ENCODE peak calls at places on chromosomes 5 and 9, in seven cellular contexts. One of them, this sample, is unnamed.
A peak's percentile ranks its signal among the peaks of the same experiment; 100 is the strongest.

GRCh38 chr9:131233556-131233955 is 42.8 kb downstream of the FAM78A start:
- ATAC-seq in activated naive CD4-positive, alpha-beta T cell treated with anti-CD3 and anti-CD28 coated beads, Interleukin-2, amount 50 U/mL, for 72 hours: no peak
- ATAC-seq in left colon: no peak
- ATAC-seq in right cardiac atrium: no peak
- ATAC-seq in Right ventricle myocardium superior: no peak
- ATAC-seq in upper lobe of right lung: no peak
- ATAC-seq in Panc1: no peak
- ATAC-seq in this sample: no peak

GRCh38 chr5:41109186-41109585 is 38.0 kb upstream of the MROH2B start:
- ATAC-seq in activated naive CD4-positive, alpha-beta T cell treated with anti-CD3 and anti-CD28 coated beads, Interleukin-2, amount 50 U/mL, for 72 hours: no peak
- ATAC-seq in left colon: no peak
- ATAC-seq in right cardiac atrium: no peak
- ATAC-seq in Right ventricle myocardium superior: no peak
- ATAC-seq in upper lobe of right lung: no peak
- ATAC-seq in Panc1: no peak
- ATAC-seq in this sample: no peak

GRCh38 chr5:151895660-151896040 is 29.0 kb downstream of the GLRA1 start:
- ATAC-seq in activated naive CD4-positive, alpha-beta T cell treated with anti-CD3 and anti-CD28 coated beads, Interleukin-2, amount 50 U/mL, for 72 hours: no peak
- ATAC-seq in left colon: no peak
- ATAC-seq in right cardiac atrium: no peak
- ATAC-seq in Right ventricle myocardium superior: peak; percentile 29
- ATAC-seq in upper lobe of right lung: peak; percentile 28
- ATAC-seq in Panc1: peak; percentile 44
- ATAC-seq in this sample: peak; percentile 41

GRCh38 chr5:147169399-147169798 is 65.4 kb upstream of the STK32A start:
- ATAC-seq in activated naive CD4-positive, alpha-beta T cell treated with anti-CD3 and anti-CD28 coated beads, Interleukin-2, amount 50 U/mL, for 72 hours: no peak
- ATAC-seq in left colon: no peak
- ATAC-seq in right cardiac atrium: peak; percentile 50
- ATAC-seq in Right ventricle myocardium superior: no peak
- ATAC-seq in upper lobe of right lung: peak; percentile 43
- ATAC-seq in Panc1: no peak
- ATAC-seq in this sample: peak; percentile 68

GRCh38 chr9:132782106-132782505 is 96.0 kb downstream of the AK8 start:
- ATAC-seq in activated naive CD4-positive, alpha-beta T cell treated with anti-CD3 and anti-CD28 coated beads, Interleukin-2, amount 50 U/mL, for 72 hours: no peak
- ATAC-seq in left colon: no peak
- ATAC-seq in right cardiac atrium: no peak
- ATAC-seq in Right ventricle myocardium superior: no peak
- ATAC-seq in upper lobe of right lung: no peak
- ATAC-seq in Panc1: no peak
- ATAC-seq in this sample: no peak

GRCh38 chr9:109453210-109453842 is 44.8 kb downstream of the PTPN3 start:
- ATAC-seq in activated naive CD4-positive, alpha-beta T cell treated with anti-CD3 and anti-CD28 coated beads, Interleukin-2, amount 50 U/mL, for 72 hours: no peak
- ATAC-seq in left colon: no peak
- ATAC-seq in right cardiac atrium: no peak
- ATAC-seq in Right ventricle myocardium superior: no peak
- ATAC-seq in upper lobe of right lung: peak; percentile 60
- ATAC-seq in Panc1: peak; percentile 88
- ATAC-seq in this sample: peak; percentile 23

GRCh38 chr9:105405514-105406131 is 42.2 kb upstream of the FSD1L start:
- ATAC-seq in activated naive CD4-positive, alpha-beta T cell treated with anti-CD3 and anti-CD28 coated beads, Interleukin-2, amount 50 U/mL, for 72 hours: peak; percentile 96
- ATAC-seq in left colon: no peak
- ATAC-seq in right cardiac atrium: no peak
- ATAC-seq in Right ventricle myocardium superior: no peak
- ATAC-seq in upper lobe of right lung: no peak
- ATAC-seq in Panc1: no peak
- ATAC-seq in this sample: no peak

GRCh38 chr9:2479056-2479565 is 142.5 kb upstream of the VLDLR start:
- ATAC-seq in activated naive CD4-positive, alpha-beta T cell treated with anti-CD3 and anti-CD28 coated beads, Interleukin-2, amount 50 U/mL, for 72 hours: no peak
- ATAC-seq in left colon: no peak
- ATAC-seq in right cardiac atrium: no peak
- ATAC-seq in Right ventricle myocardium superior: no peak
- ATAC-seq in upper lobe of right lung: no peak
- ATAC-seq in Panc1: no peak
- ATAC-seq in this sample: no peak

GRCh38 chr5:35854248-35854647 is 2.4 kb upstream of the IL7R start:
- ATAC-seq in activated naive CD4-positive, alpha-beta T cell treated with anti-CD3 and anti-CD28 coated beads, Interleukin-2, amount 50 U/mL, for 72 hours: peak; percentile 23
- ATAC-seq in left colon: no peak
- ATAC-seq in right cardiac atrium: no peak
- ATAC-seq in Right ventricle myocardium superior: no peak
- ATAC-seq in upper lobe of right lung: peak; percentile 44
- ATAC-seq in Panc1: no peak
- ATAC-seq in this sample: no peak

GRCh38 chr5:28265877-28266276 is 1227.5 kb upstream of the CDH9 start:
- ATAC-seq in activated naive CD4-positive, alpha-beta T cell treated with anti-CD3 and anti-CD28 coated beads, Interleukin-2, amount 50 U/mL, for 72 hours: no peak
- ATAC-seq in left colon: no peak
- ATAC-seq in right cardiac atrium: no peak
- ATAC-seq in Right ventricle myocardium superior: no peak
- ATAC-seq in upper lobe of right lung: no peak
- ATAC-seq in Panc1: no peak
- ATAC-seq in this sample: no peak

GRCh38 chr5:159525117-159525516 is 194.8 kb upstream of the IL12B start:
- ATAC-seq in activated naive CD4-positive, alpha-beta T cell treated with anti-CD3 and anti-CD28 coated beads, Interleukin-2, amount 50 U/mL, for 72 hours: no peak
- ATAC-seq in left colon: no peak
- ATAC-seq in right cardiac atrium: peak; percentile 38
- ATAC-seq in Right ventricle myocardium superior: no peak
- ATAC-seq in upper lobe of right lung: no peak
- ATAC-seq in Panc1: no peak
- ATAC-seq in this sample: no peak

GRCh38 chr5:155773680-155774079 is 553.3 kb upstream of the SGCD start:
- ATAC-seq in activated naive CD4-positive, alpha-beta T cell treated with anti-CD3 and anti-CD28 coated beads, Interleukin-2, amount 50 U/mL, for 72 hours: no peak
- ATAC-seq in left colon: no peak
- ATAC-seq in right cardiac atrium: no peak
- ATAC-seq in Right ventricle myocardium superior: no peak
- ATAC-seq in upper lobe of right lung: peak; percentile 42
- ATAC-seq in Panc1: no peak
- ATAC-seq in this sample: no peak

GRCh38 chr9:135908334-135909204 is 1.2 kb upstream of the CAMSAP1 start:
- ATAC-seq in activated naive CD4-positive, alpha-beta T cell treated with anti-CD3 and anti-CD28 coated beads, Interleukin-2, amount 50 U/mL, for 72 hours: peak; percentile 3
- ATAC-seq in left colon: no peak
- ATAC-seq in right cardiac atrium: no peak
- ATAC-seq in Right ventricle myocardium superior: no peak
- ATAC-seq in upper lobe of right lung: no peak
- ATAC-seq in Panc1: no peak
- ATAC-seq in this sample: no peak

GRCh38 chr5:1545126-1545797 is 21.5 kb upstream of the LPCAT1 start:
- ATAC-seq in activated naive CD4-positive, alpha-beta T cell treated with anti-CD3 and anti-CD28 coated beads, Interleukin-2, amount 50 U/mL, for 72 hours: no peak
- ATAC-seq in left colon: no peak
- ATAC-seq in right cardiac atrium: no peak
- ATAC-seq in Right ventricle myocardium superior: no peak
- ATAC-seq in upper lobe of right lung: no peak
- ATAC-seq in Panc1: no peak
- ATAC-seq in this sample: no peak

GRCh38 chr5:14428302-14429081 is 153.1 kb upstream of the OTULINL start:
- ATAC-seq in activated naive CD4-positive, alpha-beta T cell treated with anti-CD3 and anti-CD28 coated beads, Interleukin-2, amount 50 U/mL, for 72 hours: no peak
- ATAC-seq in left colon: no peak
- ATAC-seq in right cardiac atrium: peak; percentile 64
- ATAC-seq in Right ventricle myocardium superior: peak; percentile 74
- ATAC-seq in upper lobe of right lung: no peak
- ATAC-seq in Panc1: no peak
- ATAC-seq in this sample: peak; percentile 61

GRCh38 chr5:147509041-147509709 is 693 bp downstream of the DPYSL3 start:
- ATAC-seq in activated naive CD4-positive, alpha-beta T cell treated with anti-CD3 and anti-CD28 coated beads, Interleukin-2, amount 50 U/mL, for 72 hours: no peak
- ATAC-seq in left colon: peak; percentile 37
- ATAC-seq in right cardiac atrium: peak; percentile 71
- ATAC-seq in Right ventricle myocardium superior: peak; percentile 66
- ATAC-seq in upper lobe of right lung: peak; percentile 35
- ATAC-seq in Panc1: peak; percentile 31
- ATAC-seq in this sample: peak; percentile 63

GRCh38 chr9:114775121-114775520 is 30.7 kb downstream of the TNFSF15 start:
- ATAC-seq in activated naive CD4-positive, alpha-beta T cell treated with anti-CD3 and anti-CD28 coated beads, Interleukin-2, amount 50 U/mL, for 72 hours: no peak
- ATAC-seq in left colon: no peak
- ATAC-seq in right cardiac atrium: no peak
- ATAC-seq in Right ventricle myocardium superior: no peak
- ATAC-seq in upper lobe of right lung: no peak
- ATAC-seq in Panc1: no peak
- ATAC-seq in this sample: no peak

This sample was measured in SK-N-SH treated with all-trans-retinoic acid at 6 μM for 48 hours.